ENCODE peak calls at places on chromosome 5, in five cellular contexts. One of them, this sample, is unnamed.

GRCh38 chr5:74272831-74273545 is 367.5 kb downstream of the ENC1 start:
- DNase-seq in activated naive CD4-positive, alpha-beta T cell treated with Interleukin-2 at 50 U/mL for 16 hours: no peak
- DNase-seq in anterior cingulate cortex: no peak
- DNase-seq in cardiac muscle cell: no peak
- DNase-seq in osteoblast: no peak
- DNase-seq in this sample: no peak

GRCh38 chr5:120767171-120767820 is 303.2 kb downstream of the PRR16 start:
- DNase-seq in cardiac muscle cell: peak
- DNase-seq in activated naive CD4-positive, alpha-beta T cell treated with Interleukin-2 at 50 U/mL for 16 hours: no peak
- DNase-seq in anterior cingulate cortex: no peak
- DNase-seq in osteoblast: no peak
- DNase-seq in this sample: no peak

GRCh38 chr5:148476302-148476701 is 92.5 kb downstream of the FBXO38 start:
- DNase-seq in osteoblast: no peak
- DNase-seq in cardiac muscle cell: no peak
- DNase-seq in activated naive CD4-positive, alpha-beta T cell treated with Interleukin-2 at 50 U/mL for 16 hours: no peak
- DNase-seq in anterior cingulate cortex: no peak
- DNase-seq in this sample: no peak

GRCh38 chr5:67206381-67207328 is 10.1 kb upstream of the CD180 start:
- DNase-seq in osteoblast: no peak
- DNase-seq in anterior cingulate cortex: no peak
- DNase-seq in cardiac muscle cell: no peak
- DNase-seq in activated naive CD4-positive, alpha-beta T cell treated with Interleukin-2 at 50 U/mL for 16 hours: peak
- DNase-seq in this sample: no peak

GRCh38 chr5:43165323-43165722 is 26.7 kb upstream of the NIM1K start:
- DNase-seq in anterior cingulate cortex: no peak
- DNase-seq in cardiac muscle cell: no peak
- DNase-seq in activated naive CD4-positive, alpha-beta T cell treated with Interleukin-2 at 50 U/mL for 16 hours: no peak
- DNase-seq in osteoblast: no peak
- DNase-seq in this sample: no peak

GRCh38 chr5:20254748-20255147 is 266.7 kb upstream of the CDH18 start:
- DNase-seq in cardiac muscle cell: no peak
- DNase-seq in activated naive CD4-positive, alpha-beta T cell treated with Interleukin-2 at 50 U/mL for 16 hours: no peak
- DNase-seq in anterior cingulate cortex: no peak
- DNase-seq in osteoblast: no peak
- DNase-seq in this sample: no peak

GRCh38 chr5:106825379-106825778 is 845.4 kb downstream of the EFNA5 start:
- DNase-seq in anterior cingulate cortex: no peak
- DNase-seq in activated naive CD4-positive, alpha-beta T cell treated with Interleukin-2 at 50 U/mL for 16 hours: no peak
- DNase-seq in cardiac muscle cell: no peak
- DNase-seq in osteoblast: no peak
- DNase-seq in this sample: no peak

GRCh38 chr5:122772446-122772845 is 2.4 kb upstream of the SNX2 start:
- DNase-seq in anterior cingulate cortex: no peak
- DNase-seq in activated naive CD4-positive, alpha-beta T cell treated with Interleukin-2 at 50 U/mL for 16 hours: no peak
- DNase-seq in cardiac muscle cell: peak
- DNase-seq in osteoblast: no peak
- DNase-seq in this sample: no peak

GRCh38 chr5:124980174-124980941 is 233.9 kb upstream of the ZNF608 start:
- DNase-seq in osteoblast: no peak
- DNase-seq in anterior cingulate cortex: no peak
- DNase-seq in activated naive CD4-positive, alpha-beta T cell treated with Interleukin-2 at 50 U/mL for 16 hours: no peak
- DNase-seq in cardiac muscle cell: no peak
- DNase-seq in this sample: no peak

GRCh38 chr5:33772276-33772990 is 119.4 kb downstream of the ADAMTS12 start:
- DNase-seq in cardiac muscle cell: peak
- DNase-seq in activated naive CD4-positive, alpha-beta T cell treated with Interleukin-2 at 50 U/mL for 16 hours: no peak
- DNase-seq in anterior cingulate cortex: no peak
- DNase-seq in osteoblast: peak
- DNase-seq in this sample: no peak

GRCh38 chr5:39092581-39093350 is 18.6 kb upstream of the RICTOR start:
- DNase-seq in anterior cingulate cortex: no peak
- DNase-seq in cardiac muscle cell: peak
- DNase-seq in osteoblast: no peak
- DNase-seq in activated naive CD4-positive, alpha-beta T cell treated with Interleukin-2 at 50 U/mL for 16 hours: no peak
- DNase-seq in this sample: no peak

GRCh38 chr5:107805819-107806218 is 135.1 kb upstream of the EFNA5 start:
- DNase-seq in activated naive CD4-positive, alpha-beta T cell treated with Interleukin-2 at 50 U/mL for 16 hours: no peak
- DNase-seq in osteoblast: no peak
- DNase-seq in cardiac muscle cell: no peak
- DNase-seq in anterior cingulate cortex: no peak
- DNase-seq in this sample: no peak

GRCh38 chr5:150203832-150204587 is 14.1 kb downstream of the SLC6A7 start:
- DNase-seq in activated naive CD4-positive, alpha-beta T cell treated with Interleukin-2 at 50 U/mL for 16 hours: no peak
- DNase-seq in osteoblast: no peak
- DNase-seq in anterior cingulate cortex: no peak
- DNase-seq in cardiac muscle cell: no peak
- DNase-seq in this sample: no peak

GRCh38 chr5:165143727-165144210 is 1638.3 kb downstream of the MAT2B start:
- DNase-seq in anterior cingulate cortex: no peak
- DNase-seq in activated naive CD4-positive, alpha-beta T cell treated with Interleukin-2 at 50 U/mL for 16 hours: no peak
- DNase-seq in osteoblast: no peak
- DNase-seq in cardiac muscle cell: no peak
- DNase-seq in this sample: no peak

GRCh38 chr5:68456756-68457217 is 241.2 kb downstream of the PIK3R1 start:
- DNase-seq in cardiac muscle cell: peak
- DNase-seq in osteoblast: no peak
- DNase-seq in activated naive CD4-positive, alpha-beta T cell treated with Interleukin-2 at 50 U/mL for 16 hours: no peak
- DNase-seq in anterior cingulate cortex: no peak
- DNase-seq in this sample: no peak

GRCh38 chr5:115309751-115310370 is 13.4 kb upstream of the CCDC112 start:
- DNase-seq in anterior cingulate cortex: no peak
- DNase-seq in activated naive CD4-positive, alpha-beta T cell treated with Interleukin-2 at 50 U/mL for 16 hours: no peak
- DNase-seq in cardiac muscle cell: peak
- DNase-seq in osteoblast: no peak
- DNase-seq in this sample: no peak

GRCh38 chr5:61416410-61416809 is 84.4 kb downstream of the ZSWIM6 start:
- DNase-seq in activated naive CD4-positive, alpha-beta T cell treated with Interleukin-2 at 50 U/mL for 16 hours: no peak
- DNase-seq in osteoblast: no peak
- DNase-seq in cardiac muscle cell: no peak
- DNase-seq in anterior cingulate cortex: no peak
- DNase-seq in this sample: no peak

GRCh38 chr5:120507197-120507596 is 43.1 kb downstream of the PRR16 start:
- DNase-seq in activated naive CD4-positive, alpha-beta T cell treated with Interleukin-2 at 50 U/mL for 16 hours: no peak
- DNase-seq in anterior cingulate cortex: no peak
- DNase-seq in osteoblast: no peak
- DNase-seq in cardiac muscle cell: no peak
- DNase-seq in this sample: no peak

GRCh38 chr5:89582768-89583339 is 699.9 kb upstream of the MEF2C start:
- DNase-seq in activated naive CD4-positive, alpha-beta T cell treated with Interleukin-2 at 50 U/mL for 16 hours: no peak
- DNase-seq in osteoblast: no peak
- DNase-seq in cardiac muscle cell: peak
- DNase-seq in anterior cingulate cortex: no peak
- DNase-seq in this sample: no peak

GRCh38 chr5:5291357-5291756 is 131.1 kb upstream of the ICE1 start:
- DNase-seq in osteoblast: no peak
- DNase-seq in activated naive CD4-positive, alpha-beta T cell treated with Interleukin-2 at 50 U/mL for 16 hours: no peak
- DNase-seq in cardiac muscle cell: peak
- DNase-seq in anterior cingulate cortex: no peak
- DNase-seq in this sample: no peak

GRCh38 chr5:179217956-179218355 is 127.3 kb downstream of the ADAMTS2 start:
- DNase-seq in osteoblast: peak
- DNase-seq in anterior cingulate cortex: no peak
- DNase-seq in activated naive CD4-positive, alpha-beta T cell treated with Interleukin-2 at 50 U/mL for 16 hours: no peak
- DNase-seq in cardiac muscle cell: no peak
- DNase-seq in this sample: no peak

GRCh38 chr5:123964916-123965315 is 452.9 kb downstream of the CSNK1G3 start:
- DNase-seq in anterior cingulate cortex: no peak
- DNase-seq in cardiac muscle cell: no peak
- DNase-seq in activated naive CD4-positive, alpha-beta T cell treated with Interleukin-2 at 50 U/mL for 16 hours: no peak
- DNase-seq in osteoblast: no peak
- DNase-seq in this sample: no peak

GRCh38 chr5:113022661-113023060 is 46.1 kb downstream of the DCP2 start:
- DNase-seq in osteoblast: no peak
- DNase-seq in cardiac muscle cell: peak
- DNase-seq in activated naive CD4-positive, alpha-beta T cell treated with Interleukin-2 at 50 U/mL for 16 hours: no peak
- DNase-seq in anterior cingulate cortex: no peak
- DNase-seq in this sample: no peak

GRCh38 chr5:173920024-173920753 is 32.0 kb downstream of the CPEB4 start:
- DNase-seq in activated naive CD4-positive, alpha-beta T cell treated with Interleukin-2 at 50 U/mL for 16 hours: no peak
- DNase-seq in anterior cingulate cortex: no peak
- DNase-seq in osteoblast: no peak
- DNase-seq in cardiac muscle cell: peak
- DNase-seq in this sample: no peak

GRCh38 chr5:38576442-38576841 is 20.0 kb upstream of the LIFR start:
- DNase-seq in cardiac muscle cell: no peak
- DNase-seq in osteoblast: no peak
- DNase-seq in anterior cingulate cortex: no peak
- DNase-seq in activated naive CD4-positive, alpha-beta T cell treated with Interleukin-2 at 50 U/mL for 16 hours: no peak
- DNase-seq in this sample: no peak

GRCh38 chr5:160643588-160643987 is 208.4 kb downstream of the ATP10B start:
- DNase-seq in cardiac muscle cell: no peak
- DNase-seq in anterior cingulate cortex: no peak
- DNase-seq in activated naive CD4-positive, alpha-beta T cell treated with Interleukin-2 at 50 U/mL for 16 hours: no peak
- DNase-seq in osteoblast: no peak
- DNase-seq in this sample: no peak

GRCh38 chr5:79318935-79319614 is 83.1 kb downstream of the JMY start:
- DNase-seq in osteoblast: peak
- DNase-seq in anterior cingulate cortex: no peak
- DNase-seq in cardiac muscle cell: peak
- DNase-seq in activated naive CD4-positive, alpha-beta T cell treated with Interleukin-2 at 50 U/mL for 16 hours: no peak
- DNase-seq in this sample: no peak

GRCh38 chr5:109247943-109248342 is 161.8 kb downstream of the PJA2 start:
- DNase-seq in activated naive CD4-positive, alpha-beta T cell treated with Interleukin-2 at 50 U/mL for 16 hours: no peak
- DNase-seq in cardiac muscle cell: no peak
- DNase-seq in osteoblast: peak
- DNase-seq in anterior cingulate cortex: no peak
- DNase-seq in this sample: no peak

GRCh38 chr5:113118298-113118697 is 141.7 kb downstream of the DCP2 start:
- DNase-seq in activated naive CD4-positive, alpha-beta T cell treated with Interleukin-2 at 50 U/mL for 16 hours: no peak
- DNase-seq in cardiac muscle cell: no peak
- DNase-seq in anterior cingulate cortex: no peak
- DNase-seq in osteoblast: no peak
- DNase-seq in this sample: no peak

GRCh38 chr5:74641778-74642542 is 1.4 kb upstream of the ENC1 start:
- DNase-seq in osteoblast: peak
- DNase-seq in anterior cingulate cortex: no peak
- DNase-seq in activated naive CD4-positive, alpha-beta T cell treated with Interleukin-2 at 50 U/mL for 16 hours: peak
- DNase-seq in cardiac muscle cell: peak
- DNase-seq in this sample: peak

GRCh38 chr5:133051117-133051546 is 681 bp upstream of the HSPA4 start:
- DNase-seq in anterior cingulate cortex: no peak
- DNase-seq in cardiac muscle cell: no peak
- DNase-seq in osteoblast: no peak
- DNase-seq in activated naive CD4-positive, alpha-beta T cell treated with Interleukin-2 at 50 U/mL for 16 hours: no peak
- DNase-seq in this sample: no peak

GRCh38 chr5:140151068-140151718 is 23.8 kb upstream of the CYSTM1 start:
- DNase-seq in activated naive CD4-positive, alpha-beta T cell treated with Interleukin-2 at 50 U/mL for 16 hours: no peak
- DNase-seq in cardiac muscle cell: no peak
- DNase-seq in osteoblast: no peak
- DNase-seq in anterior cingulate cortex: no peak
- DNase-seq in this sample: no peak

GRCh38 chr5:56350595-56351170 is 117.6 kb upstream of the ANKRD55 start:
- DNase-seq in activated naive CD4-positive, alpha-beta T cell treated with Interleukin-2 at 50 U/mL for 16 hours: no peak
- DNase-seq in osteoblast: peak
- DNase-seq in cardiac muscle cell: peak
- DNase-seq in anterior cingulate cortex: no peak
- DNase-seq in this sample: no peak

GRCh38 chr5:145203193-145203592 is 631.9 kb downstream of the PRELID2 start:
- DNase-seq in anterior cingulate cortex: no peak
- DNase-seq in cardiac muscle cell: no peak
- DNase-seq in activated naive CD4-positive, alpha-beta T cell treated with Interleukin-2 at 50 U/mL for 16 hours: no peak
- DNase-seq in osteoblast: peak
- DNase-seq in this sample: no peak

GRCh38 chr5:98767563-98767962 is 5.9 kb upstream of the RGMB start:
- DNase-seq in cardiac muscle cell: no peak
- DNase-seq in anterior cingulate cortex: no peak
- DNase-seq in osteoblast: no peak
- DNase-seq in activated naive CD4-positive, alpha-beta T cell treated with Interleukin-2 at 50 U/mL for 16 hours: no peak
- DNase-seq in this sample: no peak

GRCh38 chr5:16574789-16575785 is 41.7 kb downstream of the RETREG1 start:
- DNase-seq in cardiac muscle cell: peak
- DNase-seq in osteoblast: peak
- DNase-seq in anterior cingulate cortex: peak
- DNase-seq in activated naive CD4-positive, alpha-beta T cell treated with Interleukin-2 at 50 U/mL for 16 hours: no peak
- DNase-seq in this sample: no peak

GRCh38 chr5:854966-855743 is 4.4 kb upstream of the ZDHHC11 start:
- DNase-seq in osteoblast: peak
- DNase-seq in cardiac muscle cell: no peak
- DNase-seq in anterior cingulate cortex: no peak
- DNase-seq in activated naive CD4-positive, alpha-beta T cell treated with Interleukin-2 at 50 U/mL for 16 hours: no peak
- DNase-seq in this sample: no peak

GRCh38 chr5:116724971-116725370 is 150.3 kb upstream of the SEMA6A start:
- DNase-seq in cardiac muscle cell: no peak
- DNase-seq in anterior cingulate cortex: no peak
- DNase-seq in activated naive CD4-positive, alpha-beta T cell treated with Interleukin-2 at 50 U/mL for 16 hours: no peak
- DNase-seq in osteoblast: no peak
- DNase-seq in this sample: no peak

GRCh38 chr5:155839251-155840037 is 487.5 kb upstream of the SGCD start:
- DNase-seq in anterior cingulate cortex: no peak
- DNase-seq in activated naive CD4-positive, alpha-beta T cell treated with Interleukin-2 at 50 U/mL for 16 hours: no peak
- DNase-seq in cardiac muscle cell: no peak
- DNase-seq in osteoblast: no peak
- DNase-seq in this sample: no peak

This sample was measured in dorsolateral prefrontal cortex.